ENCODE peak calls at places on chromosomes 6 and 20, in seven cellular contexts. W, S, T, V, K, O and Z are unnamed samples.

GRCh38 chr6:105428342-105428957 is 25.6 kb upstream of the PREP start:
- DNase-seq in W (no peak), S (peak; percentile 33), T (no peak), V (no peak), K (no peak), O (no peak), Z (peak; percentile 54)

GRCh38 chr6:71291991-71292390 is 3.4 kb downstream of the OGFRL1 start:
- DNase-seq in W (no peak), S (no peak), T (no peak), V (no peak), K (no peak), O (no peak), Z (no peak)

GRCh38 chr6:17397764-17398194 is 4.4 kb downstream of the CAP2 start:
- DNase-seq in W (no peak), S (no peak), T (no peak), V (peak; percentile 6), K (no peak), O (no peak), Z (peak; percentile 63)

GRCh38 chr6:32196682-32197616 is 4.5 kb upstream of the GPSM3 start:
- DNase-seq in W (peak; percentile 86), S (no peak), T (peak; percentile 48), V (no peak), K (peak; percentile 61), O (no peak), Z (peak; percentile 53)

GRCh38 chr20:39097889-39098288 is 135.7 kb downstream of the DHX35 start:
- DNase-seq in W (no peak), S (no peak), T (no peak), V (no peak), K (no peak), O (no peak), Z (no peak)

GRCh38 chr6:7805088-7805756 is 79.3 kb downstream of the BMP6 start:
- DNase-seq in W (no peak), S (no peak), T (no peak), V (no peak), K (no peak), O (no peak), Z (no peak)

GRCh38 chr6:113308266-113308665 is 548.9 kb upstream of the MARCKS start:
- DNase-seq in W (no peak), S (no peak), T (no peak), V (no peak), K (no peak), O (no peak), Z (no peak)

GRCh38 chr6:18457065-18457817 is 70.1 kb downstream of the RNF144B start:
- DNase-seq in W (no peak), S (no peak), T (no peak), V (no peak), K (no peak), O (no peak), Z (no peak)

GRCh38 chr6:150697515-150697914 is 97.8 kb downstream of the PLEKHG1 start:
- DNase-seq in W (no peak), S (no peak), T (no peak), V (no peak), K (peak; percentile 34), O (no peak), Z (no peak)

GRCh38 chr20:61560361-61560853 is 308.3 kb downstream of the CDH4 start:
- DNase-seq in W (no peak), S (no peak), T (no peak), V (peak; percentile 37), K (peak; percentile 46), O (no peak), Z (no peak)

GRCh38 chr20:46640536-46641311 is 10.5 kb downstream of the SLC13A3 start:
- DNase-seq in W (no peak), S (no peak), T (no peak), V (no peak), K (no peak), O (no peak), Z (no peak)

GRCh38 chr6:35759401-35759800 is 17.0 kb upstream of the CLPSL2 start:
- DNase-seq in W (no peak), S (no peak), T (no peak), V (no peak), K (no peak), O (no peak), Z (no peak)

GRCh38 chr6:151389640-151390275 is 1.6 kb downstream of the ZBTB2 start:
- DNase-seq in W (no peak), S (no peak), T (peak; percentile 70), V (peak; percentile 69), K (peak; percentile 81), O (no peak), Z (peak; percentile 74)

GRCh38 chr6:101545171-101545570 is 151.7 kb downstream of the GRIK2 start:
- DNase-seq in W (no peak), S (no peak), T (no peak), V (no peak), K (no peak), O (no peak), Z (no peak)

GRCh38 chr20:59269396-59270025 is 30.9 kb upstream of the EDN3 start:
- DNase-seq in W (no peak), S (no peak), T (no peak), V (no peak), K (no peak), O (no peak), Z (no peak)

GRCh38 chr6:145756170-145756662 is 20.9 kb upstream of the EPM2A start:
- DNase-seq in W (no peak), S (no peak), T (no peak), V (peak; percentile 57), K (no peak), O (no peak), Z (peak; percentile 28)

GRCh38 chr6:44001318-44001868 is 125.9 kb downstream of the MRPL14 start:
- DNase-seq in W (no peak), S (peak; percentile 54), T (no peak), V (no peak), K (no peak), O (no peak), Z (peak; percentile 11)

GRCh38 chr6:139644821-139645220 is 270.4 kb upstream of the CITED2 start:
- DNase-seq in W (no peak), S (no peak), T (peak; percentile 49), V (peak; percentile 31), K (no peak), O (no peak), Z (no peak)

DNA sequence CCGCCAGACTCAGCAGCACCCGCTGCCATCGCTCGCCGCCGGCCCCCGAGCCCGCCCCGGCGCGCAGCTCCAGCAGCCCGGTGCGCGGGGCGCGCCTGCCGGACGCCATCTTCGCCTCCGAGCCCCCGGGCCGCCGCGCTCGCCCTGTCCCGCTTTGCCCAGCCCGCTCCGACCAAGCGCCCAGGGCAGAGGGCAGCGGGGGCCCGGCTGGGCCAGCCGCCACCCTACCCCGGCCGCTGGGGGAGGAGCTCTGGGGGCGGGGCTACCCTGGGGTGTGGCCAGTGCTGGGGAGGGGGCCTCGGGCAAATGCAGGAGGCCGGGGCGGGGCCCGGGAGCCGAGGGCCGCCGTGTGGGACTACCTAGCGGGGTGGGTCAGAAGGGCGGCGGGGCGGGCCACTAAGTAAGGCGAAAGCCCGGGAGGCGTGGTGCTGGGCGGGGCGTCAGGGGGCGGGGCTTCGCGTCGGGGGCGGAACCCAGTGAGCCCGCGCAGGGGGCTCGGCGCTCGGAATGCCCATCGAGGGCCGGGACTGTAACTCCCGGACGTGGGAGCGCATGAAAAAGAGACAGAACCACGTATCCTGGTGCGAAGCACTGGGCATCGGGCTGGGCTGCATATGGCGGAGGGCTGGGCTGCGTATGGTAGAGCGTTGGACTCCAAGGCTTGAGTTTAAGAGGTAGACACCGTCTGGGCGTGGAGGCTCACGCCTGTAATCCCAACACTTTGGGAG is at the start of gene SNTA1:
- DNase-seq in W (peak; percentile 99), S (no peak), T (peak; percentile 98), V (peak; percentile 98), K (peak; percentile 96), O (peak; percentile 93), Z (peak; percentile 69)
- TF ChIP-seq POLR2A in W (no peak), S (no peak), T (no peak), V (peak; percentile 29), K (peak; percentile 64), O (no peak), Z (no peak)

GRCh38 chr6:33621396-33622388 is 570 bp downstream of the ITPR3 start:
- DNase-seq in W (peak; percentile 88), S (no peak), T (peak; percentile 82), V (peak; percentile 43), K (peak; percentile 56), O (peak; percentile 68), Z (peak; percentile 34)
- TF ChIP-seq POLR2A in W (no peak), S (peak; percentile 13), T (no peak), V (peak; percentile 41), K (peak; percentile 29), O (no peak), Z (no peak)

GRCh38 chr20:48673485-48673884 is 154.3 kb downstream of the PREX1 start:
- DNase-seq in W (no peak), S (no peak), T (no peak), V (no peak), K (no peak), O (no peak), Z (no peak)

GRCh38 chr20:48674461-48674860 is 153.3 kb downstream of the PREX1 start:
- DNase-seq in W (no peak), S (no peak), T (no peak), V (no peak), K (no peak), O (no peak), Z (no peak)

GRCh38 chr20:48671141-48671540 is 156.7 kb downstream of the PREX1 start:
- DNase-seq in W (no peak), S (no peak), T (no peak), V (no peak), K (no peak), O (no peak), Z (no peak)

GRCh38 chr20:48669946-48670630 is 157.7 kb downstream of the PREX1 start:
- DNase-seq in W (no peak), S (no peak), T (no peak), V (no peak), K (no peak), O (no peak), Z (peak; percentile 87)

GRCh38 chr20:48672324-48672723 is 155.5 kb downstream of the PREX1 start:
- DNase-seq in W (no peak), S (no peak), T (no peak), V (no peak), K (no peak), O (no peak), Z (no peak)
- TF ChIP-seq POLR2A in W (no peak), S (no peak), T (no peak), V (no peak), K (no peak), O (peak; percentile 52), Z (no peak)

DNA sequence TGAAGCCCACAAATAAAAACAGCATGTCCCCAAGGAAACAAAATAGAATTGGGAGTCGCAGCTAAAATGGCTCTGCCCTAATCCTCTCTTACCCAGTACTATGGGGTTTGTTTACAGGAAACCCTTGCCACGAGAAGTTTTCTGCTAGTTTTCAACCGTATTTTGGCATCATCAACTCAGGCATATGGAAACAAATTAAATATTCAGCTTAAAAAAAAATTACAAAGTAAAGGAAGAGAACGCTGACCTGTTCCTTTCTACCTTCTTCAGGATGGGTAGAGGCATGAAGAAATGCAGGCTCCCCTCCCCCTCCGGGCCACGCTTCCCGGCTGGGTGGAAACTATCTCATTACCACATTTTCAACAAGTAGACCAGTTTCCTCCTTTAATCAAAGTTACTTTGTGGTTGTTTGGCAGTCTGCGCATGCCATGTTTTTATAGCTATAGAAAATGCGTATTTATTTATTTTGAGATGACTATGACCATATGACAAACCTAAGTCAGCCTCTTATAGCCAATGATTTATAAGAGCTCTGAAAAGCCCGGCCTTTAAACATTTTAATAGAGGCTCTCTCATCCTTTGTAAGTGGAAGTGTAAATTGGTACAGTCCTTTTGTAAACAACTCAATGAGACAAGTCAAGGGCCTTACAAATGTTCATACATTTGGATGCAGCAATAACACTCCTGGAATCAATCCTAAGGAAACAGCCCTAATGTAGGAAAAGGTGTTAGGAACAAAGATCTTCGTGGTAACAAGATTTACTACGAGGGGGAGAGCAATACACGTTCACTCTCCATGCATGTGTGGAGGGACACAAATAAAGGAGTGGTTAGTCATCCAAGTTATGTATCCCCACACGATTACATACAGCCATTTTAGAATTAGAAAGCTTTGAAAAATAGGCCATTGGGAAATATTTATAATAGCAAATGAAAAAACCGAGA is 16.1 kb upstream of the ZNF217 start:
- DNase-seq in W (no peak), S (no peak), T (peak; percentile 44), V (peak; percentile 46), K (peak; percentile 45), O (no peak), Z (peak; percentile 55)
- TF ChIP-seq POLR2A in W (no peak), S (peak; percentile 28), T (no peak), V (no peak), K (no peak), O (no peak), Z (no peak)